ENCODE peak calls at places on chromosomes 3 and 15, in eight cellular contexts. H, N, F, A, P, I, B and T are unnamed samples.

GRCh38 chr3:195150194-195151118 is 120.5 kb downstream of the XXYLT1 start:
- DNase-seq in B (no peak), A (no peak), F (peak; percentile 6), I (no peak), H (peak; percentile 87), P (no peak), N (no peak), T (no peak)

GRCh38 chr3:46675426-46675825 is 18.1 kb downstream of the ALS2CL start:
- DNase-seq in A (no peak), P (no peak), B (no peak), N (no peak), F (no peak), H (no peak), I (no peak), T (no peak)

GRCh38 chr3:85821130-85821756 is 862.5 kb downstream of the CADM2 start:
- DNase-seq in P (no peak), H (no peak), B (no peak), A (no peak), I (peak; percentile 32), N (no peak), F (no peak), T (no peak)

GRCh38 chr15:69742361-69742760 is 289.7 kb downstream of the RPLP1 start:
- DNase-seq in P (no peak), N (no peak), I (no peak), F (no peak), A (no peak), B (no peak), H (no peak), T (no peak)

GRCh38 chr3:126923423-126923822 is 59.5 kb upstream of the PLXNA1 start:
- DNase-seq in N (no peak), F (no peak), P (no peak), I (no peak), B (no peak), A (no peak), H (no peak), T (no peak)

GRCh38 chr3:108887137-108887536 is 64.6 kb downstream of the TRAT1 start:
- DNase-seq in B (no peak), I (no peak), F (no peak), P (no peak), A (no peak), H (no peak), N (no peak), T (no peak)

GRCh38 chr15:78775472-78775871 is 35.8 kb downstream of the ADAMTS7 start:
- DNase-seq in F (no peak), B (no peak), A (no peak), N (no peak), H (no peak), I (no peak), P (no peak), T (no peak)

GRCh38 chr15:39657714-39658113 is 76.8 kb downstream of the THBS1 start:
- DNase-seq in P (no peak), B (peak; percentile 87), F (no peak), I (peak; percentile 11), A (no peak), H (peak; percentile 64), N (no peak), T (no peak)